ENCODE peak calls at places on chromosomes 3 and 15, in nine cellular contexts. J is T-helper 1 cell; R is mesenteric fat pad; K is NCI-H345; A is GM12865; O is stimulated activated CD8-positive, alpha-beta memory T cell treated with anti-CD3 and anti-CD28 coated beads, Interleukin-15, amount 100 ng/mL, for 4 hours; L is HS-5; X is effector CD4-positive, alpha-beta T cell; I is midbrain. S is an unnamed sample.

GRCh38 chr3:127772776-127773751 is 49.3 kb downstream of the MGLL start:
- DNase-seq in J (no peak), R (no peak), K (no peak), A (no peak), O (no peak), L (no peak), X (no peak), I (no peak), S (no peak)

GRCh38 chr3:8386221-8386620 is 115.4 kb upstream of the LMCD1 start:
- DNase-seq in J (no peak), R (no peak), K (no peak), A (no peak), O (no peak), L (no peak), X (no peak), I (no peak), S (no peak)

GRCh38 chr3:61358364-61358763 is 107.1 kb upstream of the FHIT start:
- DNase-seq in J (no peak), R (no peak), K (no peak), A (peak; percentile 91), O (no peak), L (no peak), X (no peak), I (peak; percentile 81), S (no peak)

GRCh38 chr3:107264888-107265287 is 112.4 kb upstream of the CCDC54 start:
- DNase-seq in J (no peak), R (no peak), K (no peak), A (no peak), O (no peak), L (no peak), X (no peak), I (peak; percentile 25), S (no peak)

GRCh38 chr3:13484861-13485590 is 4.9 kb downstream of the HDAC11 start:
- DNase-seq in J (no peak), R (no peak), K (peak; percentile 45), A (no peak), O (no peak), L (no peak), X (no peak), I (peak; percentile 71), S (peak; percentile 36)

GRCh38 chr3:183454064-183454463 is 25.6 kb upstream of the MCF2L2 start:
- DNase-seq in J (no peak), R (no peak), K (no peak), A (no peak), O (no peak), L (no peak), X (no peak), I (no peak), S (no peak)

GRCh38 chr3:40035177-40035576 is 225.8 kb downstream of the MYRIP start:
- DNase-seq in J (no peak), R (no peak), K (no peak), A (no peak), O (no peak), L (peak; percentile 60), X (no peak), I (no peak), S (no peak)

GRCh38 chr3:184546252-184546651 is 15.3 kb upstream of the EPHB3 start:
- DNase-seq in J (no peak), R (peak; percentile 71), K (no peak), A (peak; percentile 31), O (no peak), L (no peak), X (no peak), I (peak; percentile 27), S (no peak)

GRCh38 chr3:14620512-14620911 is 31.1 kb upstream of the CCDC174 start:
- DNase-seq in J (no peak), R (no peak), K (no peak), A (no peak), O (no peak), L (no peak), X (no peak), I (no peak), S (no peak)

GRCh38 chr3:138432576-138433240 is 1.7 kb upstream of the ESYT3 start:
- DNase-seq in J (no peak), R (peak; percentile 35), K (no peak), A (no peak), O (no peak), L (no peak), X (no peak), I (no peak), S (no peak)

GRCh38 chr15:57090460-57090859 is 172.0 kb downstream of the TCF12 start:
- DNase-seq in J (no peak), R (no peak), K (no peak), A (no peak), O (no peak), L (no peak), X (no peak), I (no peak), S (no peak)

GRCh38 chr3:129001101-129001816 is at the start of gene EFCC1:
- DNase-seq in J (no peak), R (peak; percentile 90), K (no peak), A (no peak), O (no peak), L (no peak), X (no peak), I (no peak), S (peak; percentile 43)

GRCh38 chr3:86333636-86334035 is 657.3 kb downstream of the VGLL3 start:
- DNase-seq in J (no peak), R (no peak), K (no peak), A (no peak), O (no peak), L (no peak), X (no peak), I (no peak), S (no peak)

GRCh38 chr3:52089691-52090090 is 33.3 kb upstream of the DUSP7 start:
- DNase-seq in J (no peak), R (no peak), K (no peak), A (no peak), O (no peak), L (no peak), X (no peak), I (no peak), S (no peak)

GRCh38 chr3:62587169-62587568 is 213.8 kb upstream of the FEZF2 start:
- DNase-seq in J (no peak), R (no peak), K (no peak), A (no peak), O (no peak), L (peak; percentile 82), X (no peak), I (no peak), S (no peak)

GRCh38 chr3:197430961-197431910 is 124.5 kb downstream of the BDH1 start:
- DNase-seq in J (no peak), R (peak; percentile 74), K (no peak), A (no peak), O (no peak), L (no peak), X (no peak), I (no peak), S (no peak)

GRCh38 chr3:64240445-64240844 is 15.2 kb upstream of the PRICKLE2 start:
- DNase-seq in J (no peak), R (no peak), K (no peak), A (no peak), O (no peak), L (no peak), X (no peak), I (no peak), S (no peak)

GRCh38 chr3:39379778-39380155 is 3.4 kb upstream of the SLC25A38 start:
- DNase-seq in J (no peak), R (no peak), K (no peak), A (no peak), O (no peak), L (no peak), X (no peak), I (no peak), S (no peak)